ENCODE peak calls at places on chromosomes 4 and X, in ten cellular contexts. Q is mammary epithelial cell, C is HL-60, Y is HFFc6, X is fibroblast of pulmonary artery, E is bronchial epithelial cell, B is MCF 10A, F is H1, S is fibroblast of lung, R is fibroblast of mammary gland. L is an unnamed sample.

GRCh38 chr4:42048394-42048793 is 58.1 kb downstream of the SLC30A9 start:
- DNase-seq in Q (peak; percentile 71), C (no peak), Y (peak; percentile 81), X (peak; percentile 72), E (peak; percentile 76), B (peak; percentile 65), F (no peak), S (peak; percentile 89), R (peak; percentile 94), L (no peak)

GRCh38 chr4:174403177-174403543 is 119.1 kb downstream of the HPGD start:
- DNase-seq in Q (no peak), C (no peak), Y (no peak), X (no peak), E (no peak), B (no peak), F (no peak), S (no peak), R (no peak), L (no peak)

GRCh38 chrX:105260291-105261043 is 40.0 kb upstream of the TEX13A start:
- DNase-seq in Q (no peak), C (no peak), Y (no peak), X (no peak), E (no peak), B (no peak), F (no peak), S (no peak), R (no peak), L (no peak)

GRCh38 chr4:184821242-184821641 is 4.5 kb downstream of the ACSL1 start:
- DNase-seq in Q (no peak), C (peak; percentile 48), Y (no peak), X (no peak), E (no peak), B (no peak), F (no peak), S (no peak), R (no peak), L (no peak)

GRCh38 chr4:138263438-138263837 is 21.3 kb upstream of the SLC7A11 start:
- DNase-seq in Q (peak; percentile 63), C (peak; percentile 20), Y (no peak), X (peak; percentile 65), E (peak; percentile 86), B (peak; percentile 56), F (no peak), S (peak; percentile 21), R (peak; percentile 58), L (no peak)

GRCh38 chr4:105352826-105353225 is 121.0 kb downstream of the PPA2 start:
- DNase-seq in Q (no peak), C (no peak), Y (peak; percentile 10), X (peak; percentile 4), E (peak; percentile 8), B (no peak), F (no peak), S (peak; percentile 39), R (peak; percentile 45), L (no peak)

GRCh38 chr4:170420255-170420693 is 330.5 kb upstream of the AADAT start:
- DNase-seq in Q (no peak), C (peak; percentile 82), Y (no peak), X (no peak), E (peak; percentile 27), B (no peak), F (no peak), S (peak; percentile 8), R (peak; percentile 91), L (no peak)

GRCh38 chr4:138348055-138348454 is 105.9 kb upstream of the SLC7A11 start:
- DNase-seq in Q (peak; percentile 93), C (peak; percentile 28), Y (no peak), X (no peak), E (peak; percentile 68), B (no peak), F (no peak), S (no peak), R (peak; percentile 1), L (no peak)

GRCh38 chr4:38677466-38677865 is 13.5 kb downstream of the KLF3 start:
- DNase-seq in Q (no peak), C (no peak), Y (no peak), X (no peak), E (no peak), B (no peak), F (no peak), S (no peak), R (no peak), L (no peak)

GRCh38 chrX:71301195-71301924 is at the start of gene ITGB1BP2:
- DNase-seq in Q (no peak), C (peak; percentile 6), Y (no peak), X (peak; percentile 45), E (no peak), B (no peak), F (no peak), S (peak; percentile 60), R (peak; percentile 40), L (no peak)

GRCh38 chr4:109590841-109591357 is 30.9 kb downstream of the MCUB start:
- DNase-seq in Q (peak; percentile 34), C (no peak), Y (no peak), X (no peak), E (peak; percentile 28), B (no peak), F (no peak), S (no peak), R (no peak), L (no peak)

GRCh38 chr4:182246401-182247205 is 3.4 kb downstream of the TENM3 start:
- DNase-seq in Q (peak; percentile 86), C (no peak), Y (no peak), X (peak; percentile 29), E (peak; percentile 16), B (peak; percentile 81), F (no peak), S (peak; percentile 57), R (peak; percentile 31), L (no peak)

DNA sequence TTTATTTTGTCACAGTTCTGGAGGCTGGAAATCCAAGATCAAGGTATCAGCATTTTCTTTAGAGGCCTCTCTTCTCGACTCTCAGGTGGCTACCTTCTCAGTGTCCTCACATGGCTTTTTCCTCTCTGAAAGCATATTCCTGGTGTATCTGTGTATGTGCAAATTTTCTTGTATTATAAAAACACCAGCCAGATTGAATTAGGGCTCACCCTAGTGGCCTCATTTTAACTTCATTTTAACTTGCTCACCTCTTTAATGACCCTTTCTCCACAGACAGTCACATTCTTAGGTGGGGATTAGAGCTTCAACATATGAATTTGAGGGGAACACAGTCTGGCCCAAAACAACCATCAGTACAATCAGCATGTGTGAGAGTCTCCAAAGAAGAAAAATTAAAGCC is 542.4 kb upstream of the FAM241A start:
- DNase-seq in Q (no peak), C (no peak), Y (peak; percentile 38), X (peak; percentile 25), E (no peak), B (peak; percentile 4), F (no peak), S (peak; percentile 12), R (peak; percentile 47), L (no peak)
- TF ChIP-seq CTCF in Q (peak; percentile 28), C (no peak), Y (peak; percentile 78), X (peak; percentile 20), E (no peak), B (peak; percentile 15), F (peak; percentile 11), S (no peak), R (peak; percentile 53), L (no peak)

GRCh38 chr4:75285837-75286236 is 228.4 kb downstream of the RCHY1 start:
- DNase-seq in Q (no peak), C (no peak), Y (no peak), X (no peak), E (no peak), B (no peak), F (no peak), S (no peak), R (no peak), L (no peak)

GRCh38 chr4:75287738-75288517 is 226.3 kb downstream of the RCHY1 start:
- DNase-seq in Q (no peak), C (peak; percentile 15), Y (no peak), X (no peak), E (no peak), B (no peak), F (no peak), S (no peak), R (no peak), L (no peak)

DNA sequence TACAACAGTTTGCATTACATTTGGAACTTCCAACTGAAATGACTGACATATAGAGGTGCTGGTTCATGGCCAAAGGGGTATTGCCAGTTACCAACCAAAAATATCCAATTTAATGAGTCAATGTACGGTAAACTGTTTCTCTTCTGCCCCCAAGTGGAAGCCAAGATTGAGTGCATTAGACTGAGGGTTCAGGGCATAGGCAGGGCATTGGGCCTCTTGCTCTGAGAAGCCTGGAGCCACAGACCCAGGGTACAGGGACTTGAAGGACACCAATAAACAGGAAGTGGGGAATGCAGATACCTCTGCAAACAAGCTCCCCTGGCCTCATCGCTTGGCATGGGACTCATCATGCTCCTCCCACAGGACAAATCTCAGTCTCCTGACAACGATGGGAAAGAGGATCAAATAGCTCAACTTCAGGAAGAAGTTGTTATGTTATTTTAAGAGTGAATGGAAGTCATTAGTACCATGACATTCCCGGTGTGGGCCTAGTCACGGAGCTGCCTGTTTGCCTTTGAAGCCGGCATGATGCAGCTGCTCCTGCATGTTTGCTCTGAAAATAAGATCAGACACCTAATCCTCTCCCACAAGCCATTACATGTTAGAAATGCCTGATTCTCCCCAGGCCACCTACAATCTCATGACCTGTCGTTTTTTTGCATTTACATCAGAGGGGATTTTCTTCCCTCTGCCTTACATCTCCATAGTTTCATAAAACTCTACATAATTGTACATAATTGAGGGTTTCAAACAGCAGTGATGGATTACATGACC is 224.2 kb downstream of the RCHY1 start:
- DNase-seq in Q (peak; percentile 7), C (no peak), Y (no peak), X (peak; percentile 12), E (peak; percentile 90), B (peak; percentile 65), F (peak; percentile 52), S (peak; percentile 4), R (peak; percentile 28), L (no peak)
- TF ChIP-seq CTCF in Q (peak; percentile 41), C (no peak), Y (peak; percentile 38), X (peak; percentile 19), E (peak; percentile 52), B (peak; percentile 59), F (peak; percentile 76), S (peak; percentile 25), R (peak; percentile 32), L (no peak)

GRCh38 chrX:50081282-50081955 is 119.4 kb downstream of the AKAP4 start:
- DNase-seq in Q (no peak), C (peak; percentile 34), Y (no peak), X (peak; percentile 49), E (peak; percentile 27), B (peak; percentile 23), F (peak; percentile 43), S (peak; percentile 23), R (peak; percentile 13), L (no peak)
- TF ChIP-seq CTCF in Q (peak; percentile 24), C (no peak), Y (peak; percentile 39), X (peak; percentile 43), E (peak; percentile 52), B (peak; percentile 8), F (peak; percentile 56), S (peak; percentile 33), R (peak; percentile 12), L (no peak)

DNA sequence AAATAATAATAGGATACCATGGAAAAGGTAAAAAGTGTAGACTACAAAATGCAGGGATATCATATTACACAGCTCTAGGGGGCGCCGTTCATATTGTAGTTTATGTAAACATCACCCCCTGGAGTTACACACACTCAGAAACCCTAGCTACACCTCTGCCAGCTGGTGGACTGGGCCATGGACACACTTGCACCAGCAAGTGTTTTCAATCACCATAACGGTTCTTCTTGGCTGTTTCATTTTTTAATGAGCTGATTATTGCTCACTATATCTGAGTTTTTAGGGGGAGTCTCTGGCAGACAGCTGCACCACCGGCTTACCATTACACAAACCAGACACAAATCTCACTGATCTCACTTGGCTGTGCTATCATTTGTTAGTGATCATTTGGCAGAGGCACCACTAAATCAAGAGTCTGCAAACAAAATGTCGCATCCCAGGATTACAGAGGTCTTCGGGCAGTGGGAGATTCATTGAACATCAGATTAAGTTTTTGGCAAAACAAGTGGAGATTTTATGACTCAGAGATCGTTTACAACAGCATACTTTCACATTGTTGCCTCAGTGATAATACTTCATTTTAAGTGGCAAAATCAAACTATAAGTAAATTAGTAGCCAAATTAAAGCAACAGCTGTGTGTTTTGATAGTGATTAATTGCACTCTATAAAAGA is 185.7 kb downstream of the UNC5C start:
- DNase-seq in Q (peak; percentile 1), C (no peak), Y (no peak), X (peak; percentile 46), E (no peak), B (peak; percentile 36), F (peak; percentile 55), S (peak; percentile 30), R (peak; percentile 14), L (no peak)
- TF ChIP-seq CTCF in Q (no peak), C (no peak), Y (no peak), X (peak; percentile 37), E (no peak), B (no peak), F (peak; percentile 52), S (peak; percentile 17), R (peak; percentile 11), L (no peak)

L was measured in CD14-positive monocyte.